ENCODE peak calls at places on chromosomes 4 and X, in eight cellular contexts. One of them, this sample, is unnamed.

GRCh38 chr4:20043992-20044391 is 207.7 kb upstream of the SLIT2 start:
- DNase-seq in ovary: no peak
- DNase-seq in cardiac fibroblast: no peak
- DNase-seq in CD8-positive, alpha-beta memory T cell: no peak
- DNase-seq in OCI-LY7: no peak
- DNase-seq in fibroblast of lung: no peak
- DNase-seq in pancreas: no peak
- DNase-seq in lung: no peak
- DNase-seq in this sample: no peak

GRCh38 chrX:119605398-119605738 is 856 bp downstream of the NKRF start:
- DNase-seq in OCI-LY7: no peak
- DNase-seq in lung: no peak
- DNase-seq in pancreas: no peak
- DNase-seq in fibroblast of lung: no peak
- DNase-seq in cardiac fibroblast: peak
- DNase-seq in ovary: peak
- DNase-seq in CD8-positive, alpha-beta memory T cell: no peak
- DNase-seq in this sample: no peak

GRCh38 chr4:96407651-96408342 is 567.9 kb downstream of the PDHA2 start:
- DNase-seq in ovary: no peak
- DNase-seq in cardiac fibroblast: no peak
- DNase-seq in fibroblast of lung: peak
- DNase-seq in CD8-positive, alpha-beta memory T cell: no peak
- DNase-seq in OCI-LY7: no peak
- DNase-seq in pancreas: no peak
- DNase-seq in lung: no peak
- DNase-seq in this sample: no peak

GRCh38 chrX:72121381-72121780 is 10.3 kb downstream of the RTL5 start:
- DNase-seq in pancreas: no peak
- DNase-seq in cardiac fibroblast: peak
- DNase-seq in fibroblast of lung: peak
- DNase-seq in CD8-positive, alpha-beta memory T cell: no peak
- DNase-seq in OCI-LY7: no peak
- DNase-seq in ovary: no peak
- DNase-seq in lung: peak
- DNase-seq in this sample: no peak

GRCh38 chr4:76155979-76156378 is 7.8 kb upstream of the NUP54 start:
- DNase-seq in ovary: no peak
- DNase-seq in cardiac fibroblast: no peak
- DNase-seq in fibroblast of lung: no peak
- DNase-seq in lung: no peak
- DNase-seq in pancreas: no peak
- DNase-seq in OCI-LY7: no peak
- DNase-seq in CD8-positive, alpha-beta memory T cell: no peak
- DNase-seq in this sample: no peak

GRCh38 chr4:8695237-8696219 is 103.0 kb downstream of the CPZ start:
- DNase-seq in CD8-positive, alpha-beta memory T cell: no peak
- DNase-seq in fibroblast of lung: no peak
- DNase-seq in pancreas: no peak
- DNase-seq in ovary: no peak
- DNase-seq in lung: no peak
- DNase-seq in cardiac fibroblast: no peak
- DNase-seq in OCI-LY7: no peak
- DNase-seq in this sample: no peak

GRCh38 chrX:74419861-74420193 is 1.5 kb upstream of the SLC16A2 start:
- DNase-seq in CD8-positive, alpha-beta memory T cell: no peak
- DNase-seq in pancreas: peak
- DNase-seq in lung: no peak
- DNase-seq in fibroblast of lung: peak
- DNase-seq in ovary: no peak
- DNase-seq in cardiac fibroblast: peak
- DNase-seq in OCI-LY7: no peak
- DNase-seq in this sample: no peak

GRCh38 chr4:128286474-128287158 is 997 bp downstream of the PGRMC2 start:
- DNase-seq in fibroblast of lung: peak
- DNase-seq in pancreas: no peak
- DNase-seq in ovary: no peak
- DNase-seq in OCI-LY7: peak
- DNase-seq in lung: no peak
- DNase-seq in cardiac fibroblast: peak
- DNase-seq in CD8-positive, alpha-beta memory T cell: peak
- DNase-seq in this sample: peak

GRCh38 chrX:118577041-118577440 is 81.4 kb downstream of the DOCK11 start:
- DNase-seq in lung: no peak
- DNase-seq in cardiac fibroblast: no peak
- DNase-seq in OCI-LY7: no peak
- DNase-seq in ovary: peak
- DNase-seq in fibroblast of lung: no peak
- DNase-seq in CD8-positive, alpha-beta memory T cell: no peak
- DNase-seq in pancreas: peak
- DNase-seq in this sample: no peak

GRCh38 chr4:72302981-72303704 is 265.9 kb downstream of the ADAMTS3 start:
- DNase-seq in cardiac fibroblast: peak
- DNase-seq in CD8-positive, alpha-beta memory T cell: peak
- DNase-seq in OCI-LY7: peak
- DNase-seq in ovary: no peak
- DNase-seq in pancreas: peak
- DNase-seq in fibroblast of lung: peak
- DNase-seq in lung: peak
- DNase-seq in this sample: no peak

GRCh38 chr4:186191266-186192067 is at the start of gene CYP4V2:
- DNase-seq in lung: peak
- DNase-seq in ovary: peak
- DNase-seq in CD8-positive, alpha-beta memory T cell: peak
- DNase-seq in OCI-LY7: peak
- DNase-seq in pancreas: peak
- DNase-seq in fibroblast of lung: peak
- DNase-seq in cardiac fibroblast: peak
- DNase-seq in this sample: peak

GRCh38 chrX:66023726-66024467 is 16.0 kb downstream of the VSIG4 start:
- DNase-seq in CD8-positive, alpha-beta memory T cell: no peak
- DNase-seq in fibroblast of lung: no peak
- DNase-seq in pancreas: no peak
- DNase-seq in ovary: no peak
- DNase-seq in cardiac fibroblast: no peak
- DNase-seq in lung: no peak
- DNase-seq in OCI-LY7: no peak
- DNase-seq in this sample: no peak

GRCh38 chrX:112235547-112235946 is 153.0 kb upstream of the TRPC5 start:
- DNase-seq in lung: no peak
- DNase-seq in fibroblast of lung: peak
- DNase-seq in cardiac fibroblast: no peak
- DNase-seq in pancreas: peak
- DNase-seq in CD8-positive, alpha-beta memory T cell: no peak
- DNase-seq in OCI-LY7: no peak
- DNase-seq in ovary: no peak
- DNase-seq in this sample: no peak

GRCh38 chr4:80103615-80104014 is 30.6 kb upstream of the ANTXR2 start:
- DNase-seq in cardiac fibroblast: no peak
- DNase-seq in pancreas: no peak
- DNase-seq in fibroblast of lung: no peak
- DNase-seq in CD8-positive, alpha-beta memory T cell: no peak
- DNase-seq in OCI-LY7: no peak
- DNase-seq in ovary: no peak
- DNase-seq in lung: no peak
- DNase-seq in this sample: no peak

GRCh38 chr4:119284876-119285611 is 36.9 kb downstream of the FABP2 start:
- DNase-seq in lung: no peak
- DNase-seq in fibroblast of lung: peak
- DNase-seq in ovary: no peak
- DNase-seq in CD8-positive, alpha-beta memory T cell: no peak
- DNase-seq in pancreas: no peak
- DNase-seq in cardiac fibroblast: peak
- DNase-seq in OCI-LY7: no peak
- DNase-seq in this sample: no peak

GRCh38 chrX:48971325-48972213 is at the start of gene KCND1:
- DNase-seq in ovary: no peak
- DNase-seq in fibroblast of lung: peak
- DNase-seq in CD8-positive, alpha-beta memory T cell: no peak
- DNase-seq in cardiac fibroblast: peak
- DNase-seq in pancreas: peak
- DNase-seq in OCI-LY7: no peak
- DNase-seq in lung: peak
- DNase-seq in this sample: no peak

GRCh38 chrX:129934461-129934860 is 28.5 kb downstream of the UTP14A start:
- DNase-seq in pancreas: no peak
- DNase-seq in ovary: no peak
- DNase-seq in lung: no peak
- DNase-seq in fibroblast of lung: no peak
- DNase-seq in cardiac fibroblast: no peak
- DNase-seq in CD8-positive, alpha-beta memory T cell: no peak
- DNase-seq in OCI-LY7: no peak
- DNase-seq in this sample: no peak

GRCh38 chr4:1851160-1851559 is 4.8 kb downstream of the LETM1 start:
- DNase-seq in OCI-LY7: no peak
- DNase-seq in pancreas: no peak
- DNase-seq in cardiac fibroblast: no peak
- DNase-seq in fibroblast of lung: no peak
- DNase-seq in ovary: no peak
- DNase-seq in CD8-positive, alpha-beta memory T cell: no peak
- DNase-seq in lung: no peak
- DNase-seq in this sample: no peak

GRCh38 chrX:9940397-9940796 is 26.8 kb upstream of the CLDN34 start:
- DNase-seq in fibroblast of lung: peak
- DNase-seq in pancreas: no peak
- DNase-seq in OCI-LY7: no peak
- DNase-seq in cardiac fibroblast: peak
- DNase-seq in CD8-positive, alpha-beta memory T cell: no peak
- DNase-seq in lung: no peak
- DNase-seq in ovary: no peak
- DNase-seq in this sample: no peak

GRCh38 chrX:153793291-153793690 is 884 bp downstream of the IDH3G start:
- DNase-seq in ovary: no peak
- DNase-seq in pancreas: no peak
- DNase-seq in lung: no peak
- DNase-seq in cardiac fibroblast: peak
- DNase-seq in CD8-positive, alpha-beta memory T cell: no peak
- DNase-seq in OCI-LY7: no peak
- DNase-seq in fibroblast of lung: no peak
- DNase-seq in this sample: no peak

GRCh38 chrX:40152706-40153334 is 55.1 kb upstream of the BCOR start:
- DNase-seq in cardiac fibroblast: no peak
- DNase-seq in pancreas: peak
- DNase-seq in lung: no peak
- DNase-seq in ovary: peak
- DNase-seq in CD8-positive, alpha-beta memory T cell: no peak
- DNase-seq in OCI-LY7: peak
- DNase-seq in fibroblast of lung: no peak
- DNase-seq in this sample: no peak

GRCh38 chrX:106378616-106379015 is 210.5 kb downstream of the PWWP3B start:
- DNase-seq in cardiac fibroblast: no peak
- DNase-seq in OCI-LY7: no peak
- DNase-seq in ovary: no peak
- DNase-seq in lung: no peak
- DNase-seq in CD8-positive, alpha-beta memory T cell: no peak
- DNase-seq in fibroblast of lung: no peak
- DNase-seq in pancreas: no peak
- DNase-seq in this sample: no peak

DNA sequence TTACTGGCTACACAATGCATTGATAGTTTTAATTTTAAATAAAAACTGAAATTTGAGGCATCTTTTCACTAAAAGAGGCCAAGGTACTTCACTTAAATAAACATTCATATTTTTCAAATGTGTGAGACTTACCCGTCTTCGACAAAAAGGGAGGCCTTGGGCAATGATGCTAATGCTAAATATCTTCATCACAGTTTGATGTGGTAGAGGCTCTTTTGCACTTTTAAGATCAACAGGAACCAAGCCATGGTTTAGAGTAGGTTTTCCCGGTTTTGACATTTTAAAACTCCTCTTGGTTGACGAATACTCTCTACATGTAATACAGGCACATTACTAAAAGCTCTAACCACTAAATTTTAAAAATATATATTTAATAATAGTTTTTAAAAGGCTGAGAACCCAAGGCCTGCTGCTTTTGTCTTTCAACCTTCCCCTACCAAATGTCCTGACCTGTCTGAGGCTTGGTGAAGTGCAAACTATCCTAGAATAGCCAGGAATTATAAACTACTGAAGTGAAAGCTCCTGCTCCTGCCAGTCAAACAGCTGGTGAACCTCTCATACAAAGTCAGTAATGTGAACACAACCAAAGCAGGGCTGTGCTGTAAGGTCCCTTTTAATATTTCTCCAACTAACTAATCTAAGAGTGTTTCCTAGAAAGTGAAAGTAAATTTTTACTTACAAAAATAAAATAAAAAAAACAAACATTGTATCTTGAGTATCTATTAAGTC is 153.7 kb downstream of the FBXW7 start:
- DNase-seq in CD8-positive, alpha-beta memory T cell: no peak
- DNase-seq in fibroblast of lung: no peak
- DNase-seq in lung: no peak
- DNase-seq in OCI-LY7: no peak
- DNase-seq in cardiac fibroblast: peak
- DNase-seq in pancreas: peak
- DNase-seq in ovary: no peak
- DNase-seq in this sample: no peak
- H3K4me3 ChIP-seq in CD8-positive, alpha-beta memory T cell: no peak
- H3K4me3 ChIP-seq in fibroblast of lung: peak
- H3K4me3 ChIP-seq in lung: no peak
- H3K4me3 ChIP-seq in OCI-LY7: no peak
- H3K4me3 ChIP-seq in cardiac fibroblast: peak
- H3K4me3 ChIP-seq in pancreas: no peak
- H3K4me3 ChIP-seq in ovary: peak
- H3K4me3 ChIP-seq in this sample: no peak

GRCh38 chrX:97984641-97985040 is 1100.9 kb downstream of the RPA4 start:
- DNase-seq in pancreas: no peak
- DNase-seq in CD8-positive, alpha-beta memory T cell: no peak
- DNase-seq in lung: no peak
- DNase-seq in cardiac fibroblast: no peak
- DNase-seq in ovary: no peak
- DNase-seq in fibroblast of lung: peak
- DNase-seq in OCI-LY7: peak
- DNase-seq in this sample: no peak
- H3K4me3 ChIP-seq in pancreas: no peak
- H3K4me3 ChIP-seq in CD8-positive, alpha-beta memory T cell: no peak
- H3K4me3 ChIP-seq in lung: no peak
- H3K4me3 ChIP-seq in cardiac fibroblast: no peak
- H3K4me3 ChIP-seq in ovary: no peak
- H3K4me3 ChIP-seq in fibroblast of lung: no peak
- H3K4me3 ChIP-seq in OCI-LY7: peak
- H3K4me3 ChIP-seq in this sample: no peak

GRCh38 chr4:59553739-59554126 is 1646.4 kb upstream of the ADGRL3 start:
- DNase-seq in OCI-LY7: no peak
- DNase-seq in ovary: no peak
- DNase-seq in lung: no peak
- DNase-seq in cardiac fibroblast: peak
- DNase-seq in CD8-positive, alpha-beta memory T cell: no peak
- DNase-seq in pancreas: no peak
- DNase-seq in fibroblast of lung: peak
- DNase-seq in this sample: no peak
- H3K4me3 ChIP-seq in OCI-LY7: no peak
- H3K4me3 ChIP-seq in ovary: no peak
- H3K4me3 ChIP-seq in lung: no peak
- H3K4me3 ChIP-seq in cardiac fibroblast: peak
- H3K4me3 ChIP-seq in CD8-positive, alpha-beta memory T cell: no peak
- H3K4me3 ChIP-seq in pancreas: no peak
- H3K4me3 ChIP-seq in fibroblast of lung: no peak
- H3K4me3 ChIP-seq in this sample: no peak

DNA sequence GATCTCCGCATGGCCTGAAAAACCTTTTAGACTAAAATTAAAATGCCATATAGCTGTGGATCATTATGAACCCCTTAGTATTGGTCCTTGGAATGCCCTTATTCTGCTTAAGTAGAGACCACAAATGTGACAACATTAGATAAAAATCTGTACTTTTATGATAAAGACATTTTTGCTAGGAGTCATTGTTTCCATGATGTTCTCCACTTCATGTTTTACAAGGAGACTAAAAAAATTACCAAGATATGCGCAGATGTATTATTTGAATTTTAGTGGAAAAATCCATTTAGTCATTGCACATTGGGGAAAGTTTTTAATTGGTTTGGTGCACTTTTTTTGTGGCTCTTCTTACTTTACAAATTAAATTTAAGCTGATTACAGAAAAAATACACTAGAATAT is 85.1 kb upstream of the HPRT1 start:
- DNase-seq in fibroblast of lung: peak
- DNase-seq in lung: no peak
- DNase-seq in CD8-positive, alpha-beta memory T cell: no peak
- DNase-seq in pancreas: no peak
- DNase-seq in ovary: no peak
- DNase-seq in cardiac fibroblast: no peak
- DNase-seq in OCI-LY7: no peak
- DNase-seq in this sample: no peak
- H3K4me3 ChIP-seq in fibroblast of lung: peak
- H3K4me3 ChIP-seq in lung: no peak
- H3K4me3 ChIP-seq in CD8-positive, alpha-beta memory T cell: peak
- H3K4me3 ChIP-seq in pancreas: no peak
- H3K4me3 ChIP-seq in ovary: no peak
- H3K4me3 ChIP-seq in cardiac fibroblast: peak
- H3K4me3 ChIP-seq in OCI-LY7: peak
- H3K4me3 ChIP-seq in this sample: peak

This sample was measured in GM06990.